ENCODE peak calls at places on chromosomes 4 and X, in ten cellular contexts. One of them, this sample, is unnamed.

GRCh38 chr4:40924096-40924792 is 174.5 kb downstream of the NSUN7 start:
- DNase-seq in fibroblast of lung: peak; percentile 61
- DNase-seq in lower leg skin: no peak
- DNase-seq in NCI-H510A treated with DMSO at 0.1 percent for 48 hours: peak; percentile 26
- DNase-seq in CD8-positive, alpha-beta T cell: peak; percentile 46
- DNase-seq in lung: peak; percentile 68
- DNase-seq in NAMALWA: peak; percentile 73
- DNase-seq in KBM-7: peak; percentile 82
- DNase-seq in dermis blood vessel endothelial cell: peak; percentile 79
- DNase-seq in NCI-H1105 treated with DMSO at 0.1 percent for 48 hours: no peak
- DNase-seq in this sample: peak; percentile 84

GRCh38 chrX:25052798-25053534 is 37.2 kb upstream of the ARX start:
- DNase-seq in dermis blood vessel endothelial cell: no peak
- DNase-seq in KBM-7: no peak
- DNase-seq in lung: no peak
- DNase-seq in NCI-H1105 treated with DMSO at 0.1 percent for 48 hours: no peak
- DNase-seq in NAMALWA: no peak
- DNase-seq in NCI-H510A treated with DMSO at 0.1 percent for 48 hours: no peak
- DNase-seq in lower leg skin: no peak
- DNase-seq in CD8-positive, alpha-beta T cell: no peak
- DNase-seq in fibroblast of lung: no peak
- DNase-seq in this sample: no peak

GRCh38 chr4:112325522-112325921 is 28.4 kb downstream of the ALPK1 start:
- DNase-seq in dermis blood vessel endothelial cell: no peak
- DNase-seq in NCI-H1105 treated with DMSO at 0.1 percent for 48 hours: no peak
- DNase-seq in lung: no peak
- DNase-seq in lower leg skin: no peak
- DNase-seq in CD8-positive, alpha-beta T cell: no peak
- DNase-seq in fibroblast of lung: no peak
- DNase-seq in NAMALWA: no peak
- DNase-seq in NCI-H510A treated with DMSO at 0.1 percent for 48 hours: no peak
- DNase-seq in KBM-7: no peak
- DNase-seq in this sample: no peak

GRCh38 chr4:121439669-121440068 is 58.9 kb upstream of the QRFPR start:
- DNase-seq in KBM-7: no peak
- DNase-seq in lung: no peak
- DNase-seq in CD8-positive, alpha-beta T cell: no peak
- DNase-seq in NCI-H510A treated with DMSO at 0.1 percent for 48 hours: no peak
- DNase-seq in NCI-H1105 treated with DMSO at 0.1 percent for 48 hours: no peak
- DNase-seq in fibroblast of lung: no peak
- DNase-seq in dermis blood vessel endothelial cell: no peak
- DNase-seq in lower leg skin: no peak
- DNase-seq in NAMALWA: no peak
- DNase-seq in this sample: no peak

GRCh38 chr4:85780664-85781063 is 305.7 kb downstream of the ARHGAP24 start:
- DNase-seq in fibroblast of lung: no peak
- DNase-seq in NAMALWA: peak; percentile 65
- DNase-seq in dermis blood vessel endothelial cell: peak; percentile 90
- DNase-seq in NCI-H1105 treated with DMSO at 0.1 percent for 48 hours: no peak
- DNase-seq in NCI-H510A treated with DMSO at 0.1 percent for 48 hours: no peak
- DNase-seq in lung: no peak
- DNase-seq in KBM-7: no peak
- DNase-seq in CD8-positive, alpha-beta T cell: no peak
- DNase-seq in lower leg skin: no peak
- DNase-seq in this sample: no peak

GRCh38 chr4:40822781-40823180 is 73.0 kb downstream of the NSUN7 start:
- DNase-seq in NCI-H510A treated with DMSO at 0.1 percent for 48 hours: no peak
- DNase-seq in fibroblast of lung: no peak
- DNase-seq in NAMALWA: no peak
- DNase-seq in CD8-positive, alpha-beta T cell: no peak
- DNase-seq in lower leg skin: no peak
- DNase-seq in dermis blood vessel endothelial cell: no peak
- DNase-seq in lung: no peak
- DNase-seq in NCI-H1105 treated with DMSO at 0.1 percent for 48 hours: no peak
- DNase-seq in KBM-7: no peak
- DNase-seq in this sample: no peak

GRCh38 chr4:174521800-174522182 is 497 bp downstream of the HPGD start:
- DNase-seq in dermis blood vessel endothelial cell: no peak
- DNase-seq in fibroblast of lung: no peak
- DNase-seq in NCI-H1105 treated with DMSO at 0.1 percent for 48 hours: peak; percentile 40
- DNase-seq in lower leg skin: peak; percentile 31
- DNase-seq in NAMALWA: peak; percentile 23
- DNase-seq in CD8-positive, alpha-beta T cell: no peak
- DNase-seq in lung: peak; percentile 30
- DNase-seq in KBM-7: peak; percentile 12
- DNase-seq in NCI-H510A treated with DMSO at 0.1 percent for 48 hours: peak; percentile 8
- DNase-seq in this sample: no peak

GRCh38 chrX:128106630-128107029 is 54.4 kb upstream of the ACTRT1 start:
- DNase-seq in lower leg skin: no peak
- DNase-seq in NAMALWA: peak; percentile 26
- DNase-seq in dermis blood vessel endothelial cell: peak; percentile 29
- DNase-seq in NCI-H510A treated with DMSO at 0.1 percent for 48 hours: peak; percentile 22
- DNase-seq in fibroblast of lung: no peak
- DNase-seq in NCI-H1105 treated with DMSO at 0.1 percent for 48 hours: peak; percentile 23
- DNase-seq in lung: no peak
- DNase-seq in CD8-positive, alpha-beta T cell: no peak
- DNase-seq in KBM-7: peak; percentile 54
- DNase-seq in this sample: no peak

GRCh38 chrX:114675365-114675764 is 91.5 kb downstream of the HTR2C start:
- DNase-seq in KBM-7: no peak
- DNase-seq in CD8-positive, alpha-beta T cell: no peak
- DNase-seq in dermis blood vessel endothelial cell: no peak
- DNase-seq in NAMALWA: no peak
- DNase-seq in fibroblast of lung: peak; percentile 0
- DNase-seq in NCI-H510A treated with DMSO at 0.1 percent for 48 hours: no peak
- DNase-seq in lung: no peak
- DNase-seq in NCI-H1105 treated with DMSO at 0.1 percent for 48 hours: no peak
- DNase-seq in lower leg skin: no peak
- DNase-seq in this sample: no peak

This sample was measured in Peyer's patch.